ENCODE peak calls at places on chromosomes 5 and 9, in four cellular contexts. K, C, E and M are unnamed samples.

GRCh38 chr9:108634164-108634563 is 221.6 kb downstream of the ACTL7B start:
- DNase-seq in C (no peak), K (peak; percentile 24), E (peak; percentile 4), M (no peak)

GRCh38 chr5:58094031-58094430 is 365.9 kb downstream of the PLK2 start:
- DNase-seq in E (no peak), K (peak; percentile 89), C (peak; percentile 34), M (no peak)

GRCh38 chr9:71985070-71985956 is 73.9 kb downstream of the C9orf85 start:
- DNase-seq in K (peak; percentile 9), C (peak; percentile 15), E (no peak), M (peak; percentile 25)

GRCh38 chr9:93576296-93577044 is at the start of gene PHF2:
- DNase-seq in K (no peak), E (peak; percentile 34), C (no peak), M (no peak)

GRCh38 chr5:178732281-178732680 is 1.8 kb upstream of the ZNF354A start:
- DNase-seq in C (no peak), E (no peak), K (no peak), M (no peak)

GRCh38 chr5:2286250-2286649 is 403.5 kb upstream of the IRX4 start:
- DNase-seq in C (no peak), K (no peak), E (no peak), M (no peak)

GRCh38 chr5:127696688-127697087 is 6.5 kb upstream of the CCDC192 start:
- DNase-seq in E (no peak), K (no peak), C (peak; percentile 71), M (no peak)

GRCh38 chr5:103346162-103346748 is 87.7 kb downstream of the MACIR start:
- DNase-seq in K (no peak), E (no peak), C (no peak), M (no peak)

GRCh38 chr9:4489919-4490704 is at the start of gene SLC1A1:
- DNase-seq in C (peak; percentile 21), E (no peak), K (peak; percentile 52), M (no peak)

GRCh38 chr9:6407778-6408177 is 5.2 kb upstream of the UHRF2 start:
- DNase-seq in K (no peak), E (no peak), C (no peak), M (no peak)

GRCh38 chr5:150167908-150168307 is 1.3 kb downstream of the CDX1 start:
- DNase-seq in E (no peak), C (no peak), K (no peak), M (no peak)

GRCh38 chr9:18396102-18396728 is 77.7 kb upstream of the ADAMTSL1 start:
- DNase-seq in C (peak; percentile 18), K (peak; percentile 24), E (no peak), M (peak; percentile 1)

GRCh38 chr5:159123700-159124099 is 24.0 kb upstream of the EBF1 start:
- DNase-seq in E (no peak), K (no peak), C (no peak), M (no peak)

GRCh38 chr5:125584119-125584518 is 837.7 kb upstream of the ZNF608 start:
- DNase-seq in C (no peak), K (no peak), E (no peak), M (no peak)

GRCh38 chr9:133371261-133371711 is 4.6 kb downstream of the SURF4 start:
- DNase-seq in E (peak; percentile 54), K (no peak), C (no peak), M (no peak)

GRCh38 chr9:7561527-7561926 is 238.1 kb downstream of the DMAC1 start:
- DNase-seq in C (no peak), K (no peak), E (no peak), M (no peak)

GRCh38 chr9:35350212-35350611 is 139.7 kb upstream of the RUSC2 start:
- DNase-seq in E (no peak), K (no peak), C (no peak), M (no peak)

GRCh38 chr5:111676496-111676895 is 80.5 kb downstream of the NREP start:
- DNase-seq in E (no peak), C (peak; percentile 44), K (no peak), M (no peak)

GRCh38 chr5:79827159-79827562 is 137.5 kb downstream of the CMYA5 start:
- DNase-seq in K (no peak), C (no peak), E (no peak), M (no peak)

GRCh38 chr5:116573279-116573616 is 1.4 kb downstream of the SEMA6A start:
- DNase-seq in C (no peak), E (no peak), K (peak; percentile 7), M (no peak)

GRCh38 chr5:116571568-116572321 is 2.9 kb downstream of the SEMA6A start:
- DNase-seq in E (no peak), K (peak; percentile 6), C (no peak), M (peak; percentile 39)

GRCh38 chr5:116573617-116574431 is 799 bp downstream of the SEMA6A start:
- DNase-seq in E (no peak), C (no peak), K (peak; percentile 7), M (no peak)

GRCh38 chr5:116574682-116575634 is at the start of gene SEMA6A:
- DNase-seq in K (peak; percentile 82), E (peak; percentile 6), C (peak; percentile 75), M (peak; percentile 61)

DNA sequence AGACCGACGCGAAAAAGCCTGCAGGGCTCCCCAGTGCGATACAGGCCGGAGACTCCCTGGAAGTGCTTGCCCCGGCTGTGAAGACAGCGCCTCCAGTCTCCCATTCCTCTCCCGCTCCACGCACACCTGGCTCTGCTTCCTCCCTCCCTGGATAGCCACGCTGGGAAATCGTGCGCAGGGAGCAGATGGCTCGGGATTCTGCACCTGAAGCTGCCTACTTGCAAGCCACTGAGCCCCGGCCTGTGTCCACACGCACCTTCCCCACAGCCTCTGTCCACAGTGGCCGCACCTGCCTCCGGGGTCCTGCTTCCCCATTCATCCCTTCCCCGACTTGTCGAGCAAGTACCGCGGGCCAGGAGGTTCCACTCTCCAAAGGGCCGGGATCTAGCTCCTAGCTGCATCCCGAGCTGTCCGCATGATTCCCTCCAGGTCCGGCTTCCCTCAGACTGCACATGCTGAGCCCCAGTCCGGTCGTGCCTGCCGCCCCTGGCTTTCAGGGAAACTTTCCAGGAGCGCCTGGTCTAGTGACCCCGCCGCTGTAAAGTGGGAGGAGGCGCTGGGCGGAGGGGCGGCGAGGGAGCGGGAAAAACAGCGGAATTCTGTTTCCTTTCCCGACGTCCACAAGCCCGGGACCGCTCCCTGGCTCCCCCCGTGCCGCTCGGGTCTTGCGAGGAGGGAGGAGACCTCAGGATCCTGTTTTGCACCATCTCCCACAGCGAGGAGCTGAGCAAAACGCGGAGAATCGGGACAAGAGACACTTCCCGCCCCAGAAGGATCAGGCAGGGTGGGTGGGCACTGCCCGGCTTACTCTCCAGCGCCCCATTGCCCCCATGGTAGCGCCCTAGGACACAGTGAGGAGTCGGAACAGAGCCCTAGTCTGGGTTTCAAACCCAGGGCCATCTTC is 2.0 kb downstream of the SEMA6A start:
- DNase-seq in C (no peak), E (no peak), K (peak; percentile 5), M (no peak)
- TF ChIP-seq MAZ in C (no peak), E (no peak), K (no peak), M (no peak)

DNA sequence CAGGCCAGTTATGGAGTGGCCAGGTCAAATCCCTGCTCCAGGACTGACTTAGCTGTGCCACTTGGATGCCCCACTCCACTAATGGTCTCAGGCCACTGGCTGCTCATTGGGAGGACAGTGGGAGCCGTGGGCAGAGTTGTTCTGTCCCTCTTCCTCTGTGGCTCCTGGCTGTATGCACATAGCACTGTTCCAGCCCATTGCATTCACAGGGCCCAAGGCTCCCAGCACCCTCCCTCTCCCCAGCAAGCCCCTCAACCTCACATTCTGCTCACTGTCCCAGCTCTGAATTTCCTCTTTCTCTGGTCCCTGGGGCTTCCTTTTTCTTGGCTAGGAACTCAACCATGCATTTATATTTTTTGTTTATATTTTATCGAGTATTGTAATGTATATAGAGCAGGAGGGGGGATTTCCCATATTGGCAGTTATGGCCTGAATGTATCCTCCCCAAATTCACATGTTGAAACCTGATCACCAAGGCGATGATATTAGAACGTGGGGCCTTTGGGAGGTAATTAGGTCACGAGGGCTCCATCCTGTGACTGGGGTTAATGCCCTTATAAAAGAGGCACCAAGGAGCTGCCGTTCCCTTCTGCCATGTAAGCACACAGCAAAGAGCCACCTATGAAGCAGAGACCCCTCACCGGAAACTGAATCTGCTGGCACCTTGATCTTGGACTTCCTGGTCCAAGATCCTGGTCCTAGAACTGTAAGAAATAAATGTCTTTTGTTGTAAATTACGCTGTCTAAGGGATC is 17.0 kb upstream of the MVB12B start:
- DNase-seq in E (no peak), C (no peak), K (no peak), M (no peak)
- TF ChIP-seq MAZ in E (no peak), C (no peak), K (no peak), M (no peak)

DNA sequence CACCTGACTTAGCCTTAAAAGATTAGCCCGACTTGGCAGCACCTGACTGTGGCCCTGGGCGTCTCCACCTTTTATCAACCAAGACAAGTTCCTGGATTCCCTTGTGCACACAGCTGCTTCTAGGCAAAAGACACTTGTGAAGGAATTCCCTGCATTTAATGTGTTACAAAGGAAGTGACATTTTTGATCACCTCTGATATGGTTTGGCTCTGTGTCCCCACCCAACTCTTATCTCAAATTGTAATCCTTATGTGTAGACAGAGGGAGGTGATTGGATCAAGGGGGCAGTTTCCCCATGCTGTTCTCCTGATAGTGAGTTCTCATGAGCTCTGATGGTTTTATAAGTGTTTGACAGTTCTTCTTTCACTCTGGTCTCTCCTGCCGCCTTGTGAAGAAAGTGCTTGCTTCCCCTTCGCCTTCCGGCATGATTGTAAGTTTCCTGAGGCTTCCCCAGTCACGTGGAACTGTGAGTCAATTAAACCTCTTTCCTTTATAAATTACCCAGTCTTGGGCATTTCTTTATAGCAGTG is 2.6 kb upstream of the CPEB4 start:
- DNase-seq in K (no peak), E (peak; percentile 85), C (no peak), M (no peak)
- TF ChIP-seq MAZ in K (no peak), E (peak; percentile 61), C (no peak), M (no peak)

DNA sequence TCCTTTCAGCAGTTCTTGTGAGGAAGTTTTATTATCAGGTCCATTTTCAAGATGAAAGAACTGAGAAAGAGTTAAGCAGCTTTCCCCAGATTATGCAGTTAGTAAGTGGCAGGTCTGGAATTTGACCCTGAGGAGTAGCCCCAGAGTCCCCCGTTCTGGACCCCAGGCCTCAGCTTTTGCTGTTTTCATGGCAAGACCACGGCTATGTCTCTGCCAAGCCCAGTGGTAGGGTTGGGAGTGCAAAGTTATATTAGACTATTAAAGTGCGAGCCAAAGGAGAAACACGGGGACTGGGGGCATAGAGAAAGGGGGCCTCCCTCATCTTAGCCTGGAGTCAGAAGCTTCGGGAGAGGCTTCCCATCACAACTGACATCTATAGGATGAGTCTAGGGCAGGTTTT is 19.3 kb upstream of the ORM1 start:
- DNase-seq in E (no peak), K (no peak), C (no peak), M (no peak)
- TF ChIP-seq MAZ in E (no peak), K (no peak), C (no peak), M (no peak)

GRCh38 chr9:137828527-137829259 is 48.9 kb upstream of the CACNA1B start:
- DNase-seq in K (no peak), C (peak; percentile 18), E (peak; percentile 30), M (no peak)
- TF ChIP-seq MAZ in K (no peak), C (no peak), E (no peak), M (no peak)

GRCh38 chr5:173835662-173836061 is 52.5 kb upstream of the CPEB4 start:
- DNase-seq in E (no peak), K (peak; percentile 13), C (no peak), M (no peak)
- TF ChIP-seq MAZ in E (no peak), K (no peak), C (no peak), M (no peak)

DNA sequence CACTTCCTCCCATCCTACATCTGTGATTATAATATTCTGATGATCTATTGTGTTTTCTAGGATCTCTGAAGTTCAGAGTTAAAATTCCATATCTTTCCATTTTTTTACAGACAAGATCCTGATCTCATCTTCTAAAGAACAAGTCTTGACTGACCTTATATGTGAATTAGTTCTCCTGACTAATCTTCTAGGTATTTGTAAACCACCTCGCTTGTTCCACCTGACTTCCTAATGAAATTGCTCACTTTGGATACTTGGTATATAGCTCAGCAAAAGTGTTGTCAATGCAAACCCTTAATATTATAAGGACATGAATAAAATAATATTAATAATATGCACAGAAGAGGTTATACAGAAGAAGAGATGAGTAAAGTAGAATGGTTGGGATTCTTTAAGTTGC is 68.2 kb upstream of the NR4A3 start:
- DNase-seq in C (no peak), E (no peak), K (no peak), M (no peak)
- TF ChIP-seq MAZ in C (no peak), E (no peak), K (no peak), M (no peak)